ENCODE peak calls at places on chromosomes 16 and 17, in six cellular contexts. A is GM03348; U is skeletal muscle cell; C is NCI-H1105; V is iPS-NIHi11; Y is stimulated activated CD4-positive, alpha-beta T cell treated with anti-CD3 and anti-CD28 coated beads, Interleukin-2, amount 100 ng/mL, for 48 hours. O is an unnamed sample.
A peak's percentile ranks its signal among the peaks of the same experiment; 100 is the strongest.

GRCh38 chr16:68003031-68003430 is 3.7 kb upstream of the DPEP2 start:
- DNase-seq in A (no peak), U (peak; percentile 50), C (no peak), V (no peak), Y (no peak), O (no peak)

GRCh38 chr16:29809031-29809747 is 2.8 kb upstream of the PRRT2 start:
- DNase-seq in A (no peak), U (no peak), C (no peak), V (no peak), Y (no peak), O (no peak)

GRCh38 chr17:67156269-67157199 is 88.5 kb downstream of the HELZ start:
- DNase-seq in A (no peak), U (no peak), C (no peak), V (peak; percentile 12), Y (no peak), O (no peak)

GRCh38 chr17:64183815-64184397 is 54.0 kb upstream of the ERN1 start:
- DNase-seq in A (peak; percentile 38), U (peak; percentile 25), C (no peak), V (no peak), Y (no peak), O (no peak)

GRCh38 chr16:21326459-21326858 is 48.4 kb upstream of the CRYM start:
- DNase-seq in A (no peak), U (no peak), C (no peak), V (no peak), Y (no peak), O (no peak)

GRCh38 chr16:66361604-66362135 is 4.8 kb upstream of the CDH5 start:
- DNase-seq in A (no peak), U (no peak), C (no peak), V (no peak), Y (no peak), O (no peak)

GRCh38 chr16:977096-977701 is 4.4 kb upstream of the SOX8 start:
- DNase-seq in A (no peak), U (no peak), C (no peak), V (no peak), Y (no peak), O (no peak)

GRCh38 chr17:2594657-2595085 is 1.2 kb downstream of the PAFAH1B1 start:
- DNase-seq in A (no peak), U (no peak), C (no peak), V (no peak), Y (peak; percentile 13), O (no peak)